ENCODE peak calls at places on chromosomes 6 and 20, in six cellular contexts. G, D, Q, U, E and L are unnamed samples.

GRCh38 chr6:19052219-19052618 is 665.1 kb downstream of the RNF144B start:
- DNase-seq in G (no peak), D (no peak), Q (no peak), U (no peak), E (no peak), L (no peak)

GRCh38 chr6:39923394-39923793 is 10.9 kb downstream of the MOCS1 start:
- DNase-seq in G (no peak), D (no peak), Q (peak), U (no peak), E (no peak), L (no peak)

GRCh38 chr6:42993445-42993844 is 9.1 kb downstream of the PPP2R5D start:
- DNase-seq in G (no peak), D (no peak), Q (no peak), U (no peak), E (no peak), L (no peak)

GRCh38 chr6:7328159-7328713 is 15.2 kb upstream of the SSR1 start:
- DNase-seq in G (no peak), D (no peak), Q (no peak), U (no peak), E (no peak), L (peak)

GRCh38 chr6:15621203-15622044 is 41.4 kb downstream of the DTNBP1 start:
- DNase-seq in G (no peak), D (peak), Q (peak), U (no peak), E (peak), L (peak)

GRCh38 chr20:18314786-18315406 is 26.6 kb downstream of the ZNF133 start:
- DNase-seq in G (no peak), D (no peak), Q (no peak), U (peak), E (no peak), L (no peak)

GRCh38 chr20:46699651-46700359 is 9.6 kb upstream of the SLC2A10 start:
- DNase-seq in G (no peak), D (peak), Q (no peak), U (no peak), E (peak), L (peak)

GRCh38 chr6:136345145-136345544 is 55.5 kb upstream of the BCLAF1 start:
- DNase-seq in G (no peak), D (no peak), Q (no peak), U (no peak), E (no peak), L (no peak)

GRCh38 chr20:1376453-1377270 is 16.2 kb downstream of the FKBP1A start:
- DNase-seq in G (no peak), D (no peak), Q (no peak), U (no peak), E (peak), L (peak)

GRCh38 chr6:120805267-120805666 is 529.0 kb downstream of the TBC1D32 start:
- DNase-seq in G (no peak), D (no peak), Q (no peak), U (no peak), E (no peak), L (no peak)

GRCh38 chr6:28269492-28269891 is 2.5 kb downstream of the ZSCAN26 start:
- DNase-seq in G (peak), D (no peak), Q (no peak), U (peak), E (peak), L (peak)

GRCh38 chr6:2911171-2911570 is 8.1 kb upstream of the SERPINB9 start:
- DNase-seq in G (no peak), D (no peak), Q (no peak), U (no peak), E (no peak), L (no peak)

GRCh38 chr6:66336171-66336570 is 629.1 kb upstream of the EYS start:
- DNase-seq in G (no peak), D (no peak), Q (no peak), U (no peak), E (no peak), L (no peak)

DNA sequence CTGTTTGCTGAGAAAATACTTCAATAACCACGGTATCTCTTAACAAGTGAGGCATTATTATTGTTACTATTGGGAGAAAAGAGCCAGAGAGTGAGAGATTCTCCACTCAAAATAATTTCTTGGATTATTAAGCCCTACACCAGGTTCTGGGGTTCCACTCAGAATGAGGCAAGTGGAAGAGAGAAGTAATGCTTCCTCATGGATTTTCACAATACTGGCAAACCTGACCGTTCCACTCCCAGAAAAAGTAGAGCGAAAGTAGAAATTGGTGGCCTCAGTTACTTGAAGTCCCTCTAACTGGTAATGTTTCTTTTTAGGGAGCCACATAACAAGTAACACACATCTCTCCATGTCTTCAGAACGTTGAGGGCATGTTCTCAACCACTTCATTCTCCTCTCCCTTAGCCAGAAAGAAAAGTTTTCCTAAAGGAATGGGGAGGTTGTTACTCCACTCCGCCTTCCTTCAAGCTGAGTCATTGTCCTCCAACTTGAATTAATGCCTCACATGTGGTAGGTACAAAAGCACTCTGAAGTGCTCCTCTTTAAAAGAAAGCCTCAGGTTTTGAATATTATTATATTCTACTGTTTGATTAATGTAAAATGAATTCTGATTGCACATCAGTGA is 1.9 kb downstream of the BAG2 start:
- DNase-seq in G (peak), D (no peak), Q (peak), U (peak), E (peak), L (peak)
- TF ChIP-seq MAX in G (peak), D (no peak), Q (peak), U (peak), E (no peak), L (no peak)

DNA sequence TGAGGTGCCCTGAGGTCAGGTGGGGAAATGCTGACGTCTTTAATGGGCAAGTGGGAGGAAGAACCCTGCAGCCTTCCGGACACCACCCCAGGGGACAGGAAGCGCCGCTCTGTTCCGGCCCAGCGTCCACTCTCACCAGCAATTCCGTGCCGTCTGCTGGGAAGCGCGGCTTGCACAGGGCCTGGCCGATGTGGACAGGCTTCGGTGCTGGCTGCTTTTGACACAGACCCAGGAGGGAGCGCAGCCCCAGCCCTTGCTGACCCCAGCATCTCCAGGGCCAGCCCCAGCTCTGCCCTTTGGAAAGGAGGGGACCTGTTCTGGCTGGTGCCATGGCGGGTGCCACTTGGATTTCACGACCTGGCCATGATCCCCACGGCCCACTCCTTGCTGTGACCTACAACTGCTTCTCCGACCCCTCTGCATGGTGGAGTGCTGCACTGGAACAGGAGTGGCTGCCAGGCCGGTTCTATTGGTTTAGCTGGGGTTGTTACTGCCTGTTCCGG is 123.2 kb downstream of the DLL1 start:
- DNase-seq in G (no peak), D (no peak), Q (no peak), U (no peak), E (no peak), L (no peak)
- TF ChIP-seq MAX in G (no peak), D (no peak), Q (no peak), U (no peak), E (no peak), L (no peak)

DNA sequence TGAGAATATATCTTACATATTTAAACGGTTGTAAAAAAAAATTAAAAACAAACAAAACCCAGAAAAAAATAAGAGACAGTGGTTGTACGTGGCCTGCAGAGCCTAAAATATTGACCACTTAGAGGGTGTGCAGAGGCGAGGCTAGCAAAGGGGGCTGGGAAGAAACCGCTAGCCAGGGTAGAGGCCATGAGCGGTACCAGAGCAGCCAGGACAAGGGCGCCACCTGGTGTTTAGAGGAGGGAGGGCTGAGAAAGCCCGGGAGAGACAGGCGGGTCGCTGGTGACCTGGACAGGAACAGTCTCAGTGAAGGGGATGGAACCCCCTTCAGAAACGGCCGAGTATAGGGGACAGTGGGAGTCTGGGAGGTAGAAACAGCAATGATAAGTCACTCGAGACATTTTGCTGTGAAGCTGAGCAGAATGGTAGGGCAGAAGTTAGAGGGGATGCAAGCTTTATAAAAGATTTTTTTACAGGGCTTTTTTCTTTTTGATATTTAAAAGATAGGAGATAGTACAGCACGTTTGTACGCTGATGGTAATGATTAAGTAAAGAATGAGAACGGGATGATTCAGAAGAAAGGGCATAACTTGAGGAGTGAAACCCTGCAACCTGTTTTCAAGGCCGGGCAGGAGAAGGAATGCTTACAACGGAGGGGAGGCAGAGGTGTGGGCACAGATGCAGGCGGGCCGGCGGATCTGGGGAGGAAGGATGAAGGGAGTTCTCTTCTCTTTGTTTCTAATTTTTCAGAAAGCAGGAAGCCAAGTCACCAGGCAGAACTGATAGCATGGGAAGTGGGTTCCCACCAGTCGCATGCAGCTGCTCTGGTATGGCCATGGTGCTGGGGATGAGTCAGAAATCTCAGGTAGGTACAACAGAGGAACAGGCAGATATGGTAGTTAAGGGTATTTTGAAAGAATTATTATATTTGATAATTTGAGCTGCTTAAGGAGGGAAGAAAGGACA is 76.2 kb downstream of the FAM229B start:
- DNase-seq in G (peak), D (peak), Q (peak), U (peak), E (no peak), L (peak)
- TF ChIP-seq MAX in G (no peak), D (no peak), Q (no peak), U (no peak), E (no peak), L (peak)

DNA sequence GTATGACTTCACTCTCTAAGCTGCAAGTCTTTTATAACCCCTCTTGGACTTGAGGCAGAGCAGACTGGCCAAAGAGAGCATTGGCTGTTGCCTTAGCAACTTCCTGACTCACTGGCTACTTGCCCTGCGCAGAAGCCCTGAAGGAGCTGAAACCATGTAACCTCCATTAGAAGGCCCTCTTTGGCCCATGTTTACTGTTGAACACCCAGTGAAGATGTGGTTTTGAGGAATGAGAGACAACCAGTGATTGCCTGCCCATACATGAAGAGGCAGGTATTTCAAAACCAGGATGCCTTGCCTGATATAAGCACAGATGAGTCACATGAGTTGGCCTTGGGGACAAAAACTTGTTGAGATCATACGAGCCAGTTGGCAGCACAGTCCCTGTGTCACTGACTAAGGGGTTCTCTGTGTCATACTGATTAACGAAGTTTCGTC is 182.5 kb downstream of the EDN1 start:
- DNase-seq in G (no peak), D (no peak), Q (no peak), U (no peak), E (no peak), L (no peak)
- TF ChIP-seq MAX in G (no peak), D (no peak), Q (no peak), U (no peak), E (no peak), L (no peak)

DNA sequence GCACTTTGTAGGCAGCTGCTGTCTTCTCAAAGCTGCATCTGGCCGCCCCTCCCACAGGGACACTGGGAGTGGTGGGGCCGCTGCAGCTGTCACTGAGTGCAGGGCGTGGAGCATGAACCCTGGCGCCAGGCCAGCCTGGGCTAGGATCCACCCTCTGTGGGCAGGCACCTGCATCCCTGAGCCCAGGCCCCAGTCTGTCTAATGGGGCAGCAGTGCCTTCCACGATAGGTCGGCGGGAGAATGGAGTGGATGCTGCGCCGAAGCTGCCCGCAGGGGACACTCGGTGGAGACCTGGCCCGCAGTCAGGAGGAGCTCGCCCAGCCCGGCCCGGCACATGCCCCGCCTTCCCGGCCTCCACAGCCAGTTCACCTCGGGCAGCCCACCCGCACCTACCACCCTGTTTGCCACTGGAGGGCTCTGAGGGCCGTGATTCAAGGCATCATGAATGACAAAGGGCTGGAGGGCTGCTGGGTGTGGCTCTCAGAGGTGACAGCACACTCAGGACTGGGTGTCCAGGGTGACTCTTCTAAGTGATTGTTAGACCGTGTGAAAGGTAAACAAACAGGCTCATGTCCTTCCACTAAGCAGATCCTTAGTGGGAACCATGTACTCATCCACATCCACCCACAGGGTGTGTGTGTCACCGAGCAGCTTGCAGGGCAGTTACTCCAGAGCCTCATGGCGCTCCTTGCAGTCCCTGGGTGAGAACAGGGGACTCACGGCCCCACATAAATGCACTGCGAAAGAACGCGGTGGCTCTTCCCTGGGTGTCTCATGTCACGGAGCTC is 133.9 kb downstream of the AGPAT4 start:
- DNase-seq in G (no peak), D (no peak), Q (no peak), U (no peak), E (no peak), L (no peak)
- TF ChIP-seq MAX in G (no peak), D (no peak), Q (no peak), U (no peak), E (no peak), L (no peak)

GRCh38 chr6:128414943-128415342 is 105.5 kb downstream of the PTPRK start:
- DNase-seq in G (no peak), D (no peak), Q (no peak), U (no peak), E (no peak), L (no peak)
- TF ChIP-seq MAX in G (no peak), D (no peak), Q (no peak), U (no peak), E (no peak), L (no peak)

DNA sequence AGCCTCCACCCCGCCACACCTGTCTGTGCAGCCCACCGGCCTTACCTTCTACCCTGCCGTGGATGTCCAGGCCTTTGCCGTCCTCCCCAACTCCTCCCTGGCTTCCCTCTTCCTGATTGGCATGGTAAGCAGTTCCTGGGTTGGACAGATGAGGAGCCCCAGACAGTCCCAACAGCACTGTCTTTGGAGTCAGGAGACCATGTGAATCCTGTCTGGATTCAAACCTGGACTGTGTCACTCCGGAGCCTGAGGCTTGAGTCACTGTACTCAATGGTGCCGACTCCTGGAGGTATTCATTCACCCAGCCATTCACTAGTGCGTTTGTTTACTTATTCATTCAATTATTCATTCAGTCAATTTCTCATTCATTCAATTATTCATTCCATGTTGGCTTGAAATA is 20.0 kb upstream of the LBP start:
- DNase-seq in G (no peak), D (no peak), Q (no peak), U (no peak), E (no peak), L (no peak)
- TF ChIP-seq MAX in G (no peak), D (no peak), Q (no peak), U (no peak), E (no peak), L (no peak)

GRCh38 chr6:137568067-137568466 is 73.9 kb upstream of the OLIG3 start:
- DNase-seq in G (no peak), D (no peak), Q (no peak), U (no peak), E (no peak), L (no peak)

GRCh38 chr6:137570307-137570832 is 76.2 kb upstream of the OLIG3 start:
- DNase-seq in G (no peak), D (no peak), Q (no peak), U (no peak), E (no peak), L (no peak)

GRCh38 chr6:137573739-137574138 is 79.5 kb upstream of the OLIG3 start:
- DNase-seq in G (no peak), D (no peak), Q (no peak), U (no peak), E (no peak), L (no peak)

GRCh38 chr6:137571854-137572253 is 77.7 kb upstream of the OLIG3 start:
- DNase-seq in G (peak), D (peak), Q (peak), U (peak), E (peak), L (peak)
- TF ChIP-seq MAX in G (no peak), D (no peak), Q (no peak), U (no peak), E (no peak), L (no peak)